ENCODE peak calls at places on chromosomes 11 and 22, in seven cellular contexts. X, F, G, J, Y, H and Q are unnamed samples. For H3K9me3, the result is how much of the 10 kb centered on the place peaks cover.

GRCh38 chr11:73288873-73289707 is 17.0 kb downstream of the P2RY6 start:
- DNase-seq in X (no peak), F (peak), G (peak), J (peak), Y (peak), H (peak), Q (peak)

GRCh38 chr11:121291896-121292502 is 572 bp upstream of the SC5D start:
- DNase-seq in X (no peak), F (no peak), G (no peak), J (peak), Y (no peak), H (peak), Q (no peak)

GRCh38 chr11:944711-945470 is 19.2 kb downstream of the AP2A2 start:
- DNase-seq in X (no peak), F (no peak), G (no peak), J (no peak), Y (no peak), H (peak), Q (no peak)

GRCh38 chr11:46079662-46080061 is 41.6 kb downstream of the PHF21A start:
- DNase-seq in X (no peak), F (no peak), G (no peak), J (no peak), Y (no peak), H (no peak), Q (no peak)

GRCh38 chr22:25658641-25659040 is 83.3 kb upstream of the MYO18B start:
- DNase-seq in X (no peak), F (no peak), G (no peak), J (peak), Y (no peak), H (peak), Q (no peak)

GRCh38 chr11:116397556-116398167 is 375.1 kb downstream of the BUD13 start:
- DNase-seq in X (no peak), F (no peak), G (no peak), J (no peak), Y (no peak), H (no peak), Q (no peak)

GRCh38 chr11:116330439-116331185 is 442.2 kb downstream of the BUD13 start:
- DNase-seq in X (no peak), F (no peak), G (peak), J (no peak), Y (no peak), H (no peak), Q (no peak)

GRCh38 chr11:29260939-29261705 is 755.7 kb downstream of the KCNA4 start:
- DNase-seq in X (no peak), F (no peak), G (no peak), J (no peak), Y (no peak), H (no peak), Q (no peak)

GRCh38 chr22:49158741-49159564 is 668.7 kb downstream of the BRD1 start:
- DNase-seq in X (no peak), F (no peak), G (no peak), J (no peak), Y (no peak), H (no peak), Q (no peak)

GRCh38 chr22:49156662-49157285 is 670.9 kb downstream of the BRD1 start:
- DNase-seq in X (no peak), F (peak), G (no peak), J (no peak), Y (no peak), H (no peak), Q (no peak)

GRCh38 chr22:49159711-49160110 is 668.0 kb downstream of the BRD1 start:
- DNase-seq in X (no peak), F (no peak), G (no peak), J (no peak), Y (no peak), H (no peak), Q (no peak)

GRCh38 chr22:49155809-49156580 is 671.7 kb downstream of the BRD1 start:
- DNase-seq in X (no peak), F (no peak), G (no peak), J (no peak), Y (no peak), H (no peak), Q (no peak)

GRCh38 chr22:49157529-49158339 is 669.9 kb downstream of the BRD1 start:
- DNase-seq in X (no peak), F (no peak), G (no peak), J (no peak), Y (no peak), H (no peak), Q (no peak)
- H3K9me3 ChIP-seq in X (under half), F (under half), G (under half), J (under half), Y (under half), H (under half), Q (under half)

DNA sequence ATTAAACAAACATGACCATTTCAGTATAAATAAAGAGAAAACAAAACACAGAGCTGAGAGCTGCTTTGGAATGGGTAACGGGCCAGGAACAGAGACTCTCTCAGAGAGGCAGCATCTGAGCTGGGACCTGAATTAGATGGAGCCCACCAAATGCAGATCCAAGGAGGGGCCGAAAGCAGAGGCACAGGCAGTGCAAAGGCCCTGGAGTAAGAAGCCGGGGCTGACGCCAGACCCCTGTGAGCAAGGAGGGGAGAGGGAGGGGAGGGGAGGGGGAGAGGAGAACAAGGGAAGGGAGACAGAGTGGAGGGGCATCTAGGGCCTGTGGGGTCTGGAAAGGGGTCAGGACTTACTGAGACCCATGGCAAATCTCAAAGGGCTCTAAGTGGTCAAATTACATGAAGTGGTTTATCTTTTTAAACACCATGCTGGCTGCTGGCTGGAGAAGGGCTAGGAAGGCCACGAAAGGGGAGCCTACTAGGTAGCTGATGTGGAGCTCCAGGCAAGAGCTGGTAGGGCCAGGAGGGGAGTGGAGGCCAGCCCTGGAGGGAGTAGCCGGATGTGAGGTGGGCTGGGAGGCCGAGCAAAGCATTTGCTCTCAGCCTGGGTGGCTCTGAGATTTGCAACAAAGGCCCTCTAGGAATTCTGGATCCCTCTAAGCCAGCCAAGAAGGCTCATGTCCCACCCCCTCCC is 3.2 kb downstream of the OSBPL5 start:
- DNase-seq in X (no peak), F (no peak), G (no peak), J (peak), Y (no peak), H (no peak), Q (no peak)
- H3K9me3 ChIP-seq in X (under half), F (under half), G (under half), J (under half), Y (under half), H (under half), Q (under half)

DNA sequence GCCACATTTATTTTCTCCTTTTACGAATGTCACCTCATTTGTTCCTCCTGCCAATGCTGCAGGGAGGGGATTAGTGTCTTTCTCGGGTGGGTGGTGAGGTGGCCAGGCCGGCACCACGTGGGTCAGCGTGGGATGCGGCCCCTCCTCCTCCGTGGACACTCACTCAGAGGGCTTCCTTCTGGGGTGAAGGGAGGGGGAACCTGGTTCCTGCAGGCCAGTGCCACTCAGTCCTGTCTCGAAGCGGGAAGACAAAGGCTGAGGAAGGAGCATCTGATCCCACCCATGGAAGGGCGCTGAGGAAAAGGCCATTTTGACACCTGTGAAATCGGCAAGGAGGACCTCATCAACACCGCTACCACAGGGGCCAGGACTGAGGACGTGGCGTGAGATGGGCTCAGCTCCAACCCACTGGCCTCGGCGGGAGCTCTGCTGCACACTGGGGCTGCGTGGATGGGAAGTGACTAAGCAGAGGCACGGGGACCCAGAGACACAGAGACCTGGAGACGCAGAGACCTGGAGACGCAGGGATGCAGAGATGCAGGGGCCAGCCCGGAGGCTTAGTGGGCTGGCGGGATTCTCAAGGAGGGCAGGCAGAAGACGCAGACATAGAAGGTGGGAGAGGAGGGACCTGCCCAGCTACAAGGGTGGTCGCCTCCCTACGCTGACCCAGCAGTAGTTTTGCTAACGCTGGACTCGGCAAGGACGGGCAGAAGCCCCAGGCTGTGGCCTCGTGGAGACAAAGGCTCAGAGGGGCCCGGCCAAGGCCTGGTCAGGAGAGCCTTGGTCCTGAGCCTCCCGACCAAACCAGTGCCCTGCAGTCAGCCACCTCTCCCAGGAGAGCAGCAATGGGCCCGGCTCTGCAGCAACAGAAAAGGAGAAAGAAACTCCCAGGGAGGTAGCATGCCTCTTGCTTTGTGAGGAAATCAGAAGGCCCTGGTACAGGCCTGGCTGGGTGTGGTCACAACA is 1071.2 kb downstream of the BRD1 start:
- DNase-seq in X (no peak), F (peak), G (peak), J (no peak), Y (no peak), H (no peak), Q (no peak)
- H3K9me3 ChIP-seq in X (under half), F (under half), G (under half), J (under half), Y (under half), H (under half), Q (under half)

DNA sequence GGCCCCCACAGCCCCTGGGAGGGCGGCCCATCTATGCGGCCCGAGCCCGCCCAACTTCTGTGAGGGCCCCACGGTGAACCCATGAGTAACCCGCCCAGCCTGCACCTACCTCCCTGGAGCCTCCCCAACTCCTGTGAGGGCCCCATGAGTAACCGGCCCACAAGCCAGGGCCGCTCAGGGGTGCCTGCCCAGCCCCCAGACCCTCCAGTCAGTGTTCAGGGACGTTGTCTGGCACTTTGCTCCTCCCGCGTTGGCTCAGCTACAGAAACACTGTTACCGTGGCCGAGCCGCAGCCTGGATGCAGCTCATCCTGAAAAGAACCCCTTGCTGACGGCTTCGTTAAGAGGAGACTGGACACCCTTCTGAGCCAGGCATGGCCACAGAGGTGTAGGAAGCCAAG is 179.6 kb downstream of the BRD1 start:
- DNase-seq in X (no peak), F (no peak), G (no peak), J (no peak), Y (no peak), H (no peak), Q (no peak)
- H3K9me3 ChIP-seq in X (under half), F (under half), G (under half), J (under half), Y (under half), H (under half), Q (under half)

GRCh38 chr11:50188040-50188439 is 155.4 kb downstream of the OR4C45 start:
- DNase-seq in X (no peak), F (no peak), G (no peak), J (no peak), Y (no peak), H (no peak), Q (no peak)
- H3K9me3 ChIP-seq in X (under half), F (under half), G (under half), J (under half), Y (under half), H (under half), Q (under half)

GRCh38 chr22:48945621-48946458 is 881.8 kb downstream of the BRD1 start:
- DNase-seq in X (no peak), F (no peak), G (peak), J (no peak), Y (no peak), H (no peak), Q (no peak)
- H3K9me3 ChIP-seq in X (under half), F (under half), G (under half), J (under half), Y (under half), H (under half), Q (under half)

GRCh38 chr11:128776434-128777284 is 82.8 kb downstream of the FLI1 start:
- DNase-seq in X (peak), F (peak), G (no peak), J (peak), Y (no peak), H (peak), Q (no peak)

GRCh38 chr11:128775513-128775912 is 81.6 kb downstream of the FLI1 start:
- DNase-seq in X (no peak), F (no peak), G (no peak), J (no peak), Y (no peak), H (peak), Q (no peak)

GRCh38 chr11:128772814-128773213 is 78.9 kb downstream of the FLI1 start:
- DNase-seq in X (peak), F (peak), G (peak), J (peak), Y (no peak), H (no peak), Q (peak)

GRCh38 chr11:128776088-128776433 is 82.2 kb downstream of the FLI1 start:
- DNase-seq in X (peak), F (no peak), G (no peak), J (no peak), Y (no peak), H (no peak), Q (peak)

DNA sequence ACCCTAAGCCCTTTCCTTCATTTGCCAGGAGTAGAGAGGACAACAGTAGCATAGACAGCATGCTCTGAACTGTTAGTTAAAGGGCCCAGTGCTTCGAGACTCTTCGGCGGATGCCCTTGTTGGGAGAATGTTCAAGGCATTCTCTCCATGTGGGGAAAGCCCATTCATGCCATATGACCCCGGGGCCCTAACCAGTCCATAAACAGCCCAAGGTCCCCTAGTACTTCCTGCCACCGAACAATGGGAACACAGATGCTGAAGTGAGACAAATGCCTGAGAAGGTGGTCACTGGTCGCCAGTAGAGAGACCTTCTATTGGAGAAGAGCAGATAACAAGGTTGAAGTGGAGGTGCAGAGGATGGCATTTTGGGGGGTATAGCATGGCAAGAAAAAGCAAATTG is 80.7 kb downstream of the FLI1 start:
- DNase-seq in X (no peak), F (no peak), G (no peak), J (no peak), Y (no peak), H (no peak), Q (no peak)
- H3K9me3 ChIP-seq in X (under half), F (under half), G (under half), J (under half), Y (under half), H (under half), Q (under half)

GRCh38 chr11:50077526-50077925 is 44.9 kb downstream of the OR4C45 start:
- DNase-seq in X (no peak), F (no peak), G (no peak), J (no peak), Y (no peak), H (no peak), Q (no peak)

GRCh38 chr11:50074161-50074560 is 41.5 kb downstream of the OR4C45 start:
- DNase-seq in X (no peak), F (no peak), G (no peak), J (no peak), Y (no peak), H (no peak), Q (no peak)

GRCh38 chr11:50080256-50080655 is 47.6 kb downstream of the OR4C45 start:
- DNase-seq in X (no peak), F (no peak), G (no peak), J (no peak), Y (no peak), H (no peak), Q (no peak)

GRCh38 chr11:50075856-50076255 is 43.2 kb downstream of the OR4C45 start:
- DNase-seq in X (no peak), F (no peak), G (peak), J (no peak), Y (no peak), H (no peak), Q (no peak)

GRCh38 chr11:50078001-50078400 is 45.3 kb downstream of the OR4C45 start:
- DNase-seq in X (no peak), F (no peak), G (no peak), J (no peak), Y (no peak), H (no peak), Q (no peak)
- H3K9me3 ChIP-seq in X (under half), F (under half), G (under half), J (under half), Y (under half), H (under half), Q (under half)

GRCh38 chr22:49163258-49163959 is 664.3 kb downstream of the BRD1 start:
- DNase-seq in X (no peak), F (no peak), G (no peak), J (no peak), Y (no peak), H (no peak), Q (no peak)
- H3K9me3 ChIP-seq in X (under half), F (under half), G (under half), J (under half), Y (under half), H (under half), Q (under half)